ENCODE peak calls at places on chromosomes 6 and 20, in ten cellular contexts. P is NCI-H460; A is MV-4-11; M is small intestine; F is Calu3; V is C1 segment of cervical spinal cord; H is type B pancreatic cell; R is activated CD4-positive, CD25-positive, alpha-beta regulatory T cell; I is AG04450; N is body of pancreas. B is an unnamed sample.

GRCh38 chr6:108113557-108114519 is 39.3 kb upstream of the OSTM1 start:
- DNase-seq in P (peak; percentile 34), A (peak; percentile 46), M (peak; percentile 30), F (peak; percentile 64), V (no peak), H (no peak), R (no peak), I (peak; percentile 8), N (peak; percentile 37), B (no peak)

GRCh38 chr6:12606616-12607015 is 110.0 kb upstream of the PHACTR1 start:
- DNase-seq in P (no peak), A (no peak), M (no peak), F (no peak), V (no peak), H (no peak), R (no peak), I (no peak), N (no peak), B (no peak)

GRCh38 chr6:13273931-13274706 is 54.2 kb downstream of the TBC1D7 start:
- DNase-seq in P (no peak), A (peak; percentile 39), M (no peak), F (no peak), V (no peak), H (no peak), R (no peak), I (no peak), N (peak; percentile 25), B (peak; percentile 30)

GRCh38 chr20:47300071-47300470 is 56.4 kb downstream of the ZMYND8 start:
- DNase-seq in P (no peak), A (no peak), M (no peak), F (no peak), V (no peak), H (no peak), R (no peak), I (no peak), N (no peak), B (no peak)

GRCh38 chr6:116500969-116501433 is 10.4 kb upstream of the CALHM5 start:
- DNase-seq in P (no peak), A (no peak), M (no peak), F (peak; percentile 65), V (no peak), H (no peak), R (no peak), I (no peak), N (no peak), B (peak; percentile 21)

GRCh38 chr20:45964024-45964423 is 8.0 kb downstream of the ZNF335 start:
- DNase-seq in P (no peak), A (no peak), M (no peak), F (no peak), V (no peak), H (no peak), R (no peak), I (no peak), N (no peak), B (no peak)

GRCh38 chr6:157235600-157236039 is 87.7 kb downstream of the TMEM242 start:
- DNase-seq in P (peak; percentile 45), A (peak; percentile 19), M (peak; percentile 50), F (no peak), V (no peak), H (no peak), R (no peak), I (no peak), N (peak; percentile 69), B (peak; percentile 67)

GRCh38 chr20:36573798-36574277 is 441 bp downstream of the TGIF2 start:
- DNase-seq in P (no peak), A (peak; percentile 46), M (no peak), F (peak; percentile 46), V (peak; percentile 18), H (peak; percentile 77), R (peak; percentile 45), I (no peak), N (peak; percentile 32), B (peak; percentile 36)

GRCh38 chr20:47129306-47129705 is 227.2 kb downstream of the ZMYND8 start:
- DNase-seq in P (no peak), A (no peak), M (no peak), F (no peak), V (no peak), H (no peak), R (no peak), I (no peak), N (no peak), B (no peak)

GRCh38 chr6:167815296-167815980 is 11.3 kb upstream of the AFDN start:
- DNase-seq in P (no peak), A (no peak), M (no peak), F (no peak), V (no peak), H (no peak), R (no peak), I (no peak), N (no peak), B (no peak)

GRCh38 chr6:26500102-26500501 is at the start of gene BTN1A1:
- DNase-seq in P (no peak), A (no peak), M (no peak), F (no peak), V (no peak), H (no peak), R (no peak), I (no peak), N (no peak), B (no peak)

GRCh38 chr6:52929321-52930164 is 20.0 kb upstream of the GSTA3 start:
- DNase-seq in P (peak; percentile 19), A (no peak), M (peak; percentile 79), F (peak; percentile 21), V (no peak), H (no peak), R (no peak), I (peak; percentile 47), N (peak; percentile 51), B (no peak)

GRCh38 chr6:80932364-80932763 is 820.1 kb downstream of the TENT5A start:
- DNase-seq in P (no peak), A (no peak), M (no peak), F (no peak), V (no peak), H (no peak), R (no peak), I (peak; percentile 26), N (no peak), B (no peak)

GRCh38 chr6:42163941-42164340 is 9.2 kb upstream of the GUCA1A start:
- DNase-seq in P (no peak), A (peak; percentile 37), M (no peak), F (no peak), V (no peak), H (no peak), R (no peak), I (peak; percentile 39), N (no peak), B (no peak)

GRCh38 chr20:48819089-48819488 is 8.7 kb downstream of the PREX1 start:
- DNase-seq in P (no peak), A (no peak), M (no peak), F (no peak), V (no peak), H (no peak), R (no peak), I (no peak), N (no peak), B (no peak)

GRCh38 chr6:30002871-30003270 is 58.2 kb upstream of the POLR1H start:
- DNase-seq in P (no peak), A (no peak), M (no peak), F (no peak), V (no peak), H (no peak), R (no peak), I (no peak), N (no peak), B (no peak)

GRCh38 chr6:34475167-34476047 is 9.5 kb downstream of the PACSIN1 start:
- DNase-seq in P (no peak), A (no peak), M (no peak), F (no peak), V (no peak), H (no peak), R (no peak), I (no peak), N (no peak), B (no peak)

GRCh38 chr6:77456531-77457248 is 6.6 kb downstream of the HTR1B start:
- DNase-seq in P (peak; percentile 83), A (peak; percentile 22), M (no peak), F (peak; percentile 34), V (no peak), H (no peak), R (no peak), I (peak; percentile 99), N (peak; percentile 13), B (no peak)

GRCh38 chr6:134994431-134994830 is 44.5 kb upstream of the ALDH8A1 start:
- DNase-seq in P (no peak), A (no peak), M (no peak), F (no peak), V (no peak), H (no peak), R (no peak), I (no peak), N (no peak), B (no peak)

GRCh38 chr6:150971230-150971629 is 105.7 kb downstream of the MTHFD1L start:
- DNase-seq in P (no peak), A (no peak), M (no peak), F (no peak), V (no peak), H (no peak), R (no peak), I (no peak), N (no peak), B (no peak)

GRCh38 chr20:61965606-61966491 is 99.8 kb downstream of the TAF4 start:
- DNase-seq in P (no peak), A (no peak), M (no peak), F (no peak), V (no peak), H (no peak), R (no peak), I (no peak), N (no peak), B (no peak)